ENCODE peak calls at places on chromosomes 5 and 9, in four cellular contexts. S is H1, B is GM12891, I is GM12878. M is an unnamed sample.

GRCh38 chr9:81416476-81417298 is 272.7 kb downstream of the TLE1 start:
- DNase-seq in B (no peak), S (no peak), I (no peak), M (no peak)

GRCh38 chr9:136977223-136978072 is at the start of gene PTGDS:
- DNase-seq in B (no peak), S (no peak), I (no peak), M (no peak)

GRCh38 chr5:144356489-144356888 is 185.8 kb downstream of the KCTD16 start:
- DNase-seq in B (no peak), S (no peak), I (no peak), M (no peak)

GRCh38 chr9:37953775-37954437 is 50.0 kb upstream of the SLC25A51 start:
- DNase-seq in S (no peak), B (peak), I (peak), M (peak)

GRCh38 chr5:170484847-170485605 is 18.8 kb upstream of the KCNIP1 start:
- DNase-seq in I (no peak), B (no peak), S (no peak), M (no peak)

GRCh38 chr9:120935383-120935857 is 8.8 kb upstream of the TRAF1 start:
- DNase-seq in I (no peak), B (no peak), S (no peak), M (no peak)

GRCh38 chr5:170104710-170105109 is 987 bp upstream of the FOXI1 start:
- DNase-seq in I (no peak), B (no peak), S (peak), M (no peak)

GRCh38 chr9:81687521-81688261 is 1.7 kb downstream of the TLE1 start:
- DNase-seq in B (no peak), I (no peak), S (peak), M (no peak)

GRCh38 chr9:136483589-136484152 is 831 bp upstream of the SEC16A start:
- DNase-seq in I (peak), B (peak), S (peak), M (peak)

GRCh38 chr5:15768936-15769335 is 269.0 kb downstream of the FBXL7 start:
- DNase-seq in S (no peak), I (no peak), B (no peak), M (no peak)

GRCh38 chr5:79086116-79086515 is 16.5 kb downstream of the BHMT2 start:
- DNase-seq in I (peak), B (no peak), S (no peak), M (no peak)

GRCh38 chr9:127004946-127005769 is 90.6 kb downstream of the RALGPS1 start:
- DNase-seq in B (peak), I (peak), S (no peak), M (peak)

GRCh38 chr5:178389031-178389729 is 156.6 kb upstream of the PHYKPL start:
- DNase-seq in B (no peak), I (no peak), S (no peak), M (no peak)

GRCh38 chr5:102554728-102555127 is 55.9 kb upstream of the SLCO6A1 start:
- DNase-seq in I (no peak), B (no peak), S (no peak), M (no peak)

GRCh38 chr5:177453852-177454396 is 7.3 kb downstream of the PRR7 start:
- DNase-seq in B (no peak), I (no peak), S (peak), M (no peak)

GRCh38 chr9:129146441-129146933 is 31.6 kb downstream of the IER5L start:
- DNase-seq in I (no peak), B (no peak), S (no peak), M (no peak)

GRCh38 chr5:82347213-82347947 is 69.2 kb upstream of the RPS23 start:
- DNase-seq in I (no peak), B (no peak), S (no peak), M (no peak)

GRCh38 chr9:109253637-109254284 is 67.1 kb downstream of the EPB41L4B start:
- DNase-seq in I (no peak), B (no peak), S (no peak), M (no peak)

GRCh38 chr5:131441184-131441583 is 177.3 kb downstream of the CDC42SE2 start:
- DNase-seq in B (no peak), I (no peak), S (no peak), M (no peak)
- TF ChIP-seq POLR2AphosphoS5 in B (no peak), I (no peak), S (no peak), M (no peak)

DNA sequence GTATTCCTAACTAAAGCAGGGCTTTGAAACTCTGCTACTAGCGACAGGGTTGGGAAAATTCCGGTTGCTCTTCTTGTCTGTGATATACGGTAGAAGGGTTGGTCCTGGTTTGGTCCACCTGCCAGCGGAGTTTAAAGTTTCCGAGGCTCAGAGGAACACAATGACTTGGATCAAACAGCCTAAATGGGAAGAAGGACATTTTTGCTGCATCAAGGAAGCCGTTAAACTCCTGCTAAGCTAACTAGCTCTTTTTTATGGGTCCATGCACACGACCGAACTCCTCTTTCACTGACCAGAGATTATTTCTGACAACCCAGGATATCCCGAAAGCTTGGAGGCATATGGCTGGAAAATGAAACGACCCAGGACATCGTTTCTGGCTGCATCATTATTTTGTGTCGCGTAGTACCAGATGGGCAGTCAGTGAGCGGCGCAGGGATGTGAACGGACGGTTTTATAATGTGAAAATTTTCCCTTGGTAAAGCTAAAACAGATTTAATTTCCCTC is at the start of gene LURAP1L:
- DNase-seq in S (peak), I (no peak), B (no peak), M (no peak)
- TF ChIP-seq POLR2A in S (no peak), I (no peak), B (no peak), M (no peak)

DNA sequence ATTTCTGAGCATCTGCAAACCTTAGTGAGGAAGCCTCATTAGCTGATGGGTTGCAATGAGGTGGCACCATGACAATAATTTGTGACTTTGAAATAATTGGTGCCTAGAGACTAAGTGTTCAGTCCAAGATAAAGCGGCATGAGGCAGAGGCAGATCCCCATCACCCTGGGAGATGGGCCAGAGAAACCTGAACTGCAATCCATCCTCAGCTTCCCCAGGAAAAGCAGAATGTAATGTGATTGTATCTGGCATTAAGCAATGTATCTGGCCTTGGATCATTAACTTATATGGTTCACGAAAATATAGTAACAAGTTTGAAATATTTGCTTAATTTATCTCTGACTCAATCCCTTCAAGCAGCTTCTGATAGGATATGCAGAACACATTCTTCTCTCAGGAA is 101.0 kb downstream of the SPOCK1 start:
- DNase-seq in I (no peak), B (no peak), S (no peak), M (no peak)
- TF ChIP-seq TAF1 in I (no peak), B (no peak), S (no peak), M (no peak)

GRCh38 chr9:76615149-76615548 is 149.1 kb upstream of the PCA3 start:
- DNase-seq in B (no peak), I (no peak), S (no peak), M (no peak)
- TF ChIP-seq POLR2AphosphoS5 in B (no peak), I (no peak), S (no peak), M (no peak)

M was measured in GM12892.